ENCODE peak calls at places on chromosomes 4 and X, in four cellular contexts. X is MM.1S, R is Panc1, Z is lower leg skin. G is an unnamed sample.

GRCh38 chrX:109714340-109714958 is 18.6 kb downstream of the ACSL4 start:
- DNase-seq in R (no peak), Z (no peak), X (no peak), G (no peak)

GRCh38 chr4:176778063-176778462 is 14.7 kb downstream of the VEGFC start:
- DNase-seq in R (no peak), Z (no peak), X (no peak), G (no peak)

GRCh38 chr4:86223472-86223871 is 136.4 kb downstream of the MAPK10 start:
- DNase-seq in R (peak; percentile 2), X (peak; percentile 37), Z (no peak), G (peak; percentile 6)

GRCh38 chrX:9562851-9563250 is 98.0 kb downstream of the TBL1X start:
- DNase-seq in Z (peak; percentile 68), R (no peak), X (no peak), G (no peak)

GRCh38 chrX:46573331-46573895 is at the start of gene CHST7:
- DNase-seq in X (peak; percentile 72), R (no peak), Z (peak; percentile 91), G (peak; percentile 51)

GRCh38 chrX:56789518-56790070 is 60.6 kb downstream of the NBDY start:
- DNase-seq in R (no peak), X (no peak), Z (peak; percentile 46), G (no peak)

GRCh38 chrX:56800801-56801200 is 71.8 kb downstream of the NBDY start:
- DNase-seq in Z (no peak), R (no peak), X (peak; percentile 61), G (peak; percentile 24)

GRCh38 chr4:58739275-58739674 is 1629.1 kb upstream of the IGFBP7 start:
- DNase-seq in X (no peak), Z (no peak), R (no peak), G (no peak)

GRCh38 chrX:28576117-28576516 is 11.1 kb upstream of the IL1RAPL1 start:
- DNase-seq in X (peak; percentile 15), Z (no peak), R (no peak), G (no peak)
- TF ChIP-seq CTCF in X (no peak), Z (no peak), R (no peak), G (no peak)

GRCh38 chr4:29541757-29542156 is 1178.4 kb upstream of the PCDH7 start:
- DNase-seq in X (no peak), Z (peak; percentile 73), R (no peak), G (no peak)

GRCh38 chr4:29540439-29541102 is 1179.6 kb upstream of the PCDH7 start:
- DNase-seq in Z (no peak), R (no peak), X (no peak), G (peak; percentile 11)

GRCh38 chr4:29539226-29539625 is 1180.9 kb upstream of the PCDH7 start:
- DNase-seq in R (no peak), X (no peak), Z (no peak), G (no peak)

GRCh38 chr4:29536745-29537144 is 1183.4 kb upstream of the PCDH7 start:
- DNase-seq in R (no peak), X (no peak), Z (no peak), G (no peak)
- TF ChIP-seq CTCF in R (no peak), X (no peak), Z (no peak), G (no peak)

DNA sequence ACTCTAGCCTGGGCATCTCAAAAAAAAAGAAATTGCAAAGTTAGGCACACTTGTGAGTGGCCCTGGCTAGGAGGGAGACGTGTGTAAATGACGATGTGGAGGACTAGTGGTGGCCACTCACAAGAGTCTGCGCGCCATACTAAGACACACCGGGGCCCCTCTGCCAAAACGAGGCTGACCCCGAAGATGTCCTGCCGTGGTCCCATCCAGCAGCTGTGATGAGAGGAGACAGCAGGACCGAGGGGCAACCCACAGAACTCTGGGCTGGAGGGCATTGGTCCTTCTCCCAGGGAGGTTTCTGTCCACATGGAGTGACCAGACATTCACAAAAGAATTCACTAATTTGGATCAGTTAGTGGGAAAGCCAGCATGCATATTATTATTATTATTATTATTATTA is 47.4 kb downstream of the NOP14 start:
- DNase-seq in R (no peak), Z (peak; percentile 50), X (no peak), G (no peak)
- TF ChIP-seq CTCF in R (no peak), Z (no peak), X (no peak), G (no peak)

DNA sequence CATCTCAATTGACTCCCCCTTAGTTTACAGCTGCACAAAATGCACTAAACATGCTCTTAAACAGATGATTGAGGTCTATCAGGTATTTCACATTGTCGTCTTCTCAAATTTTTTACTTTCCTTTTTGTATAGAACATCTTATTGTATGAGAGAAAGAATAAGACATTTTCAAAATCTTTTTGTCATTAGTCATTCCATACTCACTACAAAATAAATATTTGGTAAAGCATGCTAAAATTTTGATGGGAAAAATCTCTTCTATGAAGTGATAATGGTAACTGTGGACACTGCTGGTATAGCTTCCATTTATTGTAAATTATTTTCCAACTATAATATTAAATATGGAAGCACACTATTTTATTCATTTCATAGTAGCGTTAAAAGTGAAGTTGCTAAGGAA is 185.6 kb upstream of the FSTL5 start:
- DNase-seq in X (no peak), R (no peak), Z (no peak), G (no peak)
- TF ChIP-seq CTCF in X (no peak), R (no peak), Z (no peak), G (no peak)

GRCh38 chrX:115892056-115892708 is 278.4 kb upstream of the AGTR2 start:
- DNase-seq in X (no peak), Z (peak; percentile 68), R (no peak), G (peak; percentile 1)

GRCh38 chrX:115894087-115894486 is 276.5 kb upstream of the AGTR2 start:
- DNase-seq in X (peak; percentile 39), R (no peak), Z (no peak), G (peak; percentile 5)

GRCh38 chrX:115896362-115896761 is 274.2 kb upstream of the AGTR2 start:
- DNase-seq in Z (no peak), R (no peak), X (no peak), G (no peak)

GRCh38 chrX:115895678-115896329 is 274.7 kb upstream of the AGTR2 start:
- DNase-seq in Z (no peak), R (no peak), X (no peak), G (peak; percentile 0)

GRCh38 chrX:115892787-115893671 is 277.5 kb upstream of the AGTR2 start:
- DNase-seq in R (no peak), X (peak; percentile 44), Z (peak; percentile 82), G (peak; percentile 4)
- TF ChIP-seq CTCF in R (no peak), X (peak; percentile 30), Z (no peak), G (no peak)

GRCh38 chrX:136250191-136251041 is 784 bp downstream of the MAP7D3 start:
- DNase-seq in Z (no peak), R (no peak), X (no peak), G (peak; percentile 49)
- TF ChIP-seq CTCF in Z (no peak), R (no peak), X (no peak), G (no peak)